ENCODE peak calls at places on chromosomes 7 and 10, in seven cellular contexts. K is type B pancreatic cell, H is H9, M is PC-9, Z is foreskin fibroblast, I is thoracic aorta, U is lower lobe of right lung. O is an unnamed sample.

GRCh38 chr10:58180633-58181032 is 87.1 kb downstream of the IPMK start:
- DNase-seq in M (peak), U (no peak), Z (no peak), I (no peak), H (no peak), K (no peak), O (no peak)

GRCh38 chr10:32953277-32953927 is 4.6 kb downstream of the ITGB1 start:
- DNase-seq in H (no peak), K (no peak), M (no peak), U (no peak), I (no peak), Z (no peak), O (no peak)

GRCh38 chr10:96448021-96448457 is 65.7 kb downstream of the TLL2 start:
- DNase-seq in Z (no peak), U (no peak), H (no peak), K (no peak), I (no peak), M (no peak), O (peak)

GRCh38 chr10:78589687-78590086 is 479.1 kb upstream of the ZMIZ1 start:
- DNase-seq in K (no peak), Z (no peak), U (no peak), H (no peak), M (no peak), I (no peak), O (peak)

GRCh38 chr7:99720370-99721128 is 14.4 kb downstream of the CYP3A7 start:
- DNase-seq in K (no peak), U (no peak), H (no peak), Z (no peak), M (no peak), I (no peak), O (no peak)

GRCh38 chr10:69994262-69994661 is 58.4 kb upstream of the MACROH2A2 start:
- DNase-seq in H (peak), U (no peak), M (no peak), K (no peak), Z (no peak), I (no peak), O (no peak)

GRCh38 chr7:102927303-102927933 is 14.6 kb downstream of the LRRC17 start:
- DNase-seq in I (no peak), M (no peak), U (no peak), H (no peak), Z (no peak), K (no peak), O (no peak)

GRCh38 chr7:123329988-123330643 is 130.3 kb upstream of the SLC13A1 start:
- DNase-seq in U (no peak), I (no peak), M (no peak), Z (no peak), K (no peak), H (peak), O (no peak)

GRCh38 chr10:15879663-15880062 is 19.4 kb upstream of the MINDY3 start:
- DNase-seq in U (no peak), I (no peak), Z (no peak), K (no peak), M (no peak), H (no peak), O (no peak)

GRCh38 chr10:100496567-100496966 is 23.1 kb downstream of the SEC31B start:
- DNase-seq in H (no peak), U (no peak), I (no peak), Z (no peak), M (no peak), K (no peak), O (no peak)

GRCh38 chr7:138752568-138753518 is 45.0 kb upstream of the TMEM213 start:
- DNase-seq in K (no peak), Z (no peak), U (peak), M (peak), I (no peak), H (no peak), O (no peak)

GRCh38 chr7:27746978-27747377 is 7.0 kb downstream of the TAX1BP1 start:
- DNase-seq in H (no peak), K (no peak), I (no peak), U (no peak), Z (no peak), M (no peak), O (no peak)

GRCh38 chr7:44921607-44922350 is 36.4 kb upstream of the PURB start:
- DNase-seq in U (peak), M (peak), H (peak), K (peak), Z (peak), I (peak), O (peak)
- TF ChIP-seq CTCF in U (peak), M (peak), H (peak), K (peak), Z (peak), I (peak), O (peak)

GRCh38 chr10:6030940-6031339 is 31.2 kb downstream of the IL2RA start:
- DNase-seq in I (no peak), K (no peak), H (no peak), M (no peak), U (no peak), Z (no peak), O (no peak)
- TF ChIP-seq CTCF in I (no peak), K (no peak), H (no peak), M (no peak), U (no peak), Z (no peak), O (no peak)

GRCh38 chr10:76479103-76479790 is 1047.8 kb downstream of the LRMDA start:
- DNase-seq in H (no peak), U (no peak), I (no peak), Z (no peak), M (no peak), K (no peak), O (no peak)
- TF ChIP-seq CTCF in H (no peak), U (no peak), I (no peak), Z (no peak), M (no peak), K (no peak), O (no peak)

GRCh38 chr7:604038-604883 is 84.6 kb upstream of the PDGFA start:
- DNase-seq in M (peak), U (peak), H (no peak), Z (peak), K (no peak), I (peak), O (peak)

GRCh38 chr7:603152-603941 is 83.7 kb upstream of the PDGFA start:
- DNase-seq in Z (no peak), H (no peak), U (no peak), I (no peak), K (no peak), M (no peak), O (no peak)

GRCh38 chr7:600935-601334 is 81.3 kb upstream of the PDGFA start:
- DNase-seq in M (no peak), I (no peak), Z (no peak), K (no peak), U (no peak), H (no peak), O (no peak)

GRCh38 chr7:601573-602340 is 82.1 kb upstream of the PDGFA start:
- DNase-seq in K (no peak), U (peak), I (peak), H (no peak), M (no peak), Z (no peak), O (no peak)

GRCh38 chr7:602341-603141 is 82.9 kb upstream of the PDGFA start:
- DNase-seq in K (no peak), M (no peak), H (no peak), U (peak), I (no peak), Z (no peak), O (no peak)
- TF ChIP-seq CTCF in K (no peak), M (no peak), H (no peak), U (no peak), I (no peak), Z (no peak), O (no peak)

O was measured in osteocyte.